ENCODE peak calls at places on chromosomes 5 and 9, in four cellular contexts. B, F, K and M are unnamed samples.
A peak's percentile ranks its signal among the peaks of the same experiment; 100 is the strongest.

GRCh38 chr9:70260007-70260443 is 1.2 kb downstream of the SMC5 start:
- DNase-seq in B (no peak), F (no peak), K (no peak), M (no peak)

GRCh38 chr9:98502311-98502975 is 206.3 kb downstream of the GABBR2 start:
- DNase-seq in B (no peak), F (no peak), K (no peak), M (no peak)

GRCh38 chr5:170132642-170133448 is 27.1 kb downstream of the FOXI1 start:
- DNase-seq in B (no peak), F (no peak), K (no peak), M (no peak)

GRCh38 chr5:126354012-126354856 is 69.0 kb upstream of the GRAMD2B start:
- DNase-seq in B (peak; percentile 58), F (peak; percentile 38), K (peak; percentile 52), M (no peak)

GRCh38 chr9:100578610-100579009 is 731 bp downstream of the CAVIN4 start:
- DNase-seq in B (no peak), F (no peak), K (no peak), M (no peak)

GRCh38 chr5:5343581-5343980 is 78.9 kb upstream of the ICE1 start:
- DNase-seq in B (no peak), F (no peak), K (no peak), M (no peak)

GRCh38 chr9:130042406-130042930 is 521 bp downstream of the FNBP1 start:
- DNase-seq in B (no peak), F (no peak), K (peak; percentile 35), M (peak; percentile 56)

GRCh38 chr5:1745806-1746370 is 53.7 kb downstream of the MRPL36 start:
- DNase-seq in B (no peak), F (no peak), K (no peak), M (peak; percentile 12)

GRCh38 chr5:126811515-126812198 is 34.7 kb downstream of the LMNB1 start:
- DNase-seq in B (no peak), F (no peak), K (no peak), M (no peak)

GRCh38 chr9:76255781-76256455 is 138.3 kb downstream of the RFK start:
- DNase-seq in B (no peak), F (no peak), K (no peak), M (no peak)

GRCh38 chr9:131310833-131311554 is 21.5 kb downstream of the PLPP7 start:
- DNase-seq in B (no peak), F (no peak), K (no peak), M (no peak)

GRCh38 chr5:59351076-59351794 is 542.3 kb downstream of the PDE4D start:
- DNase-seq in B (no peak), F (no peak), K (no peak), M (no peak)

GRCh38 chr5:54514841-54515432 is 2.6 kb upstream of the SNX18 start:
- DNase-seq in B (no peak), F (no peak), K (no peak), M (no peak)

GRCh38 chr5:112329429-112330090 is 89.5 kb downstream of the EPB41L4A start:
- DNase-seq in B (no peak), F (peak; percentile 38), K (no peak), M (no peak)

GRCh38 chr9:123784513-123784912 is 145.4 kb downstream of the DENND1A start:
- DNase-seq in B (no peak), F (no peak), K (no peak), M (no peak)

GRCh38 chr5:79878721-79879336 is 112.2 kb downstream of the MTX3 start:
- DNase-seq in B (peak; percentile 13), F (no peak), K (peak; percentile 48), M (peak; percentile 78)

GRCh38 chr9:137457406-137458193 is 1.5 kb downstream of the NSMF start:
- DNase-seq in B (no peak), F (no peak), K (no peak), M (no peak)

GRCh38 chr5:76762484-76762883 is 46.6 kb downstream of the F2R start:
- DNase-seq in B (no peak), F (no peak), K (peak; percentile 31), M (no peak)

DNA sequence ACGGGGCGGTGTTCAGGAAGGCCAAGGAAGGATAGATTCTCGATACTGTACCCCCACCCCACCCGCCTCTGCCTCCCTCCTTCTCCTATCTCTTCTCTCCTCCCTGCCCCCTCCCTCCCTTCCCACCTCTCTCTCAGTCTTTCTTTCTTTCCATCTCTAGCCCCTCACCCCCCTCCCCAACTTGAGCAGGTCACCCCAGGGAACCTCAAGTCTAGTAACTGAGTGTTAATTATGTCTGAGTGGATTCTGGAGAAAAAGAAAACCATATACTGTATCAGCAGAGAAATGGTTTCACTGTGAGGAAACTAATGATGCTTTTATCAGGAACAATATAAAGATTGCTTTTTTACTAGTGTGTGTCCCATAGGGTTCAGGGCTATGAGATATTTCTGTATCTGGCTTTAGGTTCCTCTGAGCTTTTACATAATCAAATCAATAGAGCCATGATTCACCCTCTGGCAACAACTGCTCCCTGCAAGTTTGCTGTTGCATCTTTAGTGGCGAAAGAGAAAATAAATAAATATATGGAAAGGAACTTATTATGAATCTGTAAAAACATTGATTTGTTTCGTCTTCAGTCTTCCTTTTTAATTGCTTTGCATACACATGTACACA is 639.7 kb downstream of the CCDC171 start:
- DNase-seq in B (no peak), F (no peak), K (no peak), M (no peak)
- TF ChIP-seq CREM in B (no peak), F (no peak), K (no peak), M (no peak)

GRCh38 chr9:95970356-95970755 is 94.9 kb downstream of the ERCC6L2 start:
- DNase-seq in B (no peak), F (no peak), K (no peak), M (no peak)
- TF ChIP-seq CREM in B (no peak), F (no peak), K (no peak), M (no peak)

GRCh38 chr5:134103998-134104612 is 10.4 kb upstream of the TCF7 start:
- DNase-seq in B (no peak), F (no peak), K (no peak), M (no peak)
- TF ChIP-seq CREM in B (no peak), F (peak; percentile 83), K (no peak), M (no peak)

GRCh38 chr9:90420714-90421513 is 221.7 kb downstream of the DIRAS2 start:
- DNase-seq in B (no peak), F (no peak), K (no peak), M (no peak)
- TF ChIP-seq CREM in B (no peak), F (no peak), K (no peak), M (no peak)